ENCODE peak calls at places on chromosomes 1 and 21, in four cellular contexts. One of them, this sample, is unnamed. For H3K36me3, the result is how much of the 10 kb centered on the place peaks cover.

GRCh38 chr21:33286600-33287456 is 20.7 kb downstream of the IL10RB start:
- DNase-seq in endothelial cell of umbilical vein: peak
- DNase-seq in neuronal stem cell: no peak
- DNase-seq in K562: no peak
- DNase-seq in this sample: no peak

GRCh38 chr1:78469561-78469960 is 21.2 kb upstream of the PTGFR start:
- DNase-seq in endothelial cell of umbilical vein: no peak
- DNase-seq in neuronal stem cell: no peak
- DNase-seq in K562: no peak
- DNase-seq in this sample: no peak

GRCh38 chr1:85611390-85611789 is 30.8 kb downstream of the CCN1 start:
- DNase-seq in endothelial cell of umbilical vein: no peak
- DNase-seq in neuronal stem cell: no peak
- DNase-seq in K562: no peak
- DNase-seq in this sample: no peak

GRCh38 chr21:46347203-46347550 is 23.2 kb downstream of the PCNT start:
- DNase-seq in endothelial cell of umbilical vein: peak
- DNase-seq in neuronal stem cell: no peak
- DNase-seq in K562: no peak
- DNase-seq in this sample: no peak

GRCh38 chr1:207822602-207823451 is 71.0 kb downstream of the CD46 start:
- DNase-seq in endothelial cell of umbilical vein: peak
- DNase-seq in neuronal stem cell: no peak
- DNase-seq in K562: peak
- DNase-seq in this sample: no peak

GRCh38 chr1:155004352-155005075 is 1.9 kb downstream of the ZBTB7B start:
- DNase-seq in endothelial cell of umbilical vein: no peak
- DNase-seq in neuronal stem cell: no peak
- DNase-seq in K562: no peak
- DNase-seq in this sample: no peak

GRCh38 chr1:32246888-32247273 is at the start of gene FAM167B:
- DNase-seq in endothelial cell of umbilical vein: peak
- DNase-seq in neuronal stem cell: no peak
- DNase-seq in K562: no peak
- DNase-seq in this sample: no peak

GRCh38 chr1:32091176-32091575 is 16.7 kb upstream of the KPNA6 start:
- DNase-seq in endothelial cell of umbilical vein: no peak
- DNase-seq in neuronal stem cell: no peak
- DNase-seq in K562: no peak
- DNase-seq in this sample: no peak

GRCh38 chr1:107871259-107871658 is 93.7 kb downstream of the VAV3 start:
- DNase-seq in endothelial cell of umbilical vein: no peak
- DNase-seq in neuronal stem cell: no peak
- DNase-seq in K562: no peak
- DNase-seq in this sample: no peak

GRCh38 chr1:93344886-93345632 is 648 bp upstream of the DR1 start:
- DNase-seq in endothelial cell of umbilical vein: no peak
- DNase-seq in neuronal stem cell: no peak
- DNase-seq in K562: no peak
- DNase-seq in this sample: no peak

GRCh38 chr1:146049436-146049835 is 27.9 kb upstream of the HJV start:
- DNase-seq in endothelial cell of umbilical vein: no peak
- DNase-seq in neuronal stem cell: no peak
- DNase-seq in K562: no peak
- DNase-seq in this sample: no peak

GRCh38 chr1:226082587-226082917 is 20.0 kb downstream of the H3-3A start:
- DNase-seq in endothelial cell of umbilical vein: no peak
- DNase-seq in neuronal stem cell: no peak
- DNase-seq in K562: no peak
- DNase-seq in this sample: no peak

GRCh38 chr21:15853126-15853525 is 123.3 kb downstream of the USP25 start:
- DNase-seq in endothelial cell of umbilical vein: no peak
- DNase-seq in neuronal stem cell: no peak
- DNase-seq in K562: no peak
- DNase-seq in this sample: no peak

GRCh38 chr1:24003331-24003972 is 23.3 kb upstream of the SRSF10 start:
- DNase-seq in endothelial cell of umbilical vein: no peak
- DNase-seq in neuronal stem cell: no peak
- DNase-seq in K562: no peak
- DNase-seq in this sample: no peak

GRCh38 chr1:101330427-101331130 is 93.8 kb downstream of the S1PR1 start:
- DNase-seq in endothelial cell of umbilical vein: no peak
- DNase-seq in neuronal stem cell: no peak
- DNase-seq in K562: no peak
- DNase-seq in this sample: no peak

GRCh38 chr21:44710294-44710665 is 1.1 kb downstream of the TSPEAR start:
- DNase-seq in endothelial cell of umbilical vein: no peak
- DNase-seq in neuronal stem cell: no peak
- DNase-seq in K562: no peak
- DNase-seq in this sample: no peak

GRCh38 chr1:52676249-52676903 is 21.8 kb downstream of the COA7 start:
- DNase-seq in endothelial cell of umbilical vein: no peak
- DNase-seq in neuronal stem cell: no peak
- DNase-seq in K562: no peak
- DNase-seq in this sample: no peak

GRCh38 chr1:235423214-235423652 is 56.0 kb downstream of the TBCE start:
- DNase-seq in endothelial cell of umbilical vein: no peak
- DNase-seq in neuronal stem cell: no peak
- DNase-seq in K562: no peak
- DNase-seq in this sample: no peak

GRCh38 chr1:6258675-6259074 is 2.2 kb downstream of the GPR153 start:
- DNase-seq in endothelial cell of umbilical vein: no peak
- DNase-seq in neuronal stem cell: no peak
- DNase-seq in K562: no peak
- DNase-seq in this sample: no peak

GRCh38 chr21:28580585-28580984 is 412.1 kb downstream of the LTN1 start:
- DNase-seq in endothelial cell of umbilical vein: no peak
- DNase-seq in neuronal stem cell: no peak
- DNase-seq in K562: no peak
- DNase-seq in this sample: no peak

GRCh38 chr1:196115641-196116040 is 492.6 kb downstream of the KCNT2 start:
- DNase-seq in endothelial cell of umbilical vein: no peak
- DNase-seq in neuronal stem cell: no peak
- DNase-seq in K562: peak
- DNase-seq in this sample: no peak

GRCh38 chr1:161200992-161201827 is 957 bp upstream of the NDUFS2 start:
- DNase-seq in endothelial cell of umbilical vein: peak
- DNase-seq in neuronal stem cell: no peak
- DNase-seq in K562: no peak
- DNase-seq in this sample: no peak

GRCh38 chr1:156337888-156338179 is 258 bp downstream of the CCT3 start:
- DNase-seq in endothelial cell of umbilical vein: no peak
- DNase-seq in neuronal stem cell: no peak
- DNase-seq in K562: no peak
- DNase-seq in this sample: no peak

GRCh38 chr1:11339346-11340247 is 66.6 kb downstream of the UBIAD1 start:
- DNase-seq in endothelial cell of umbilical vein: no peak
- DNase-seq in neuronal stem cell: peak
- DNase-seq in K562: peak
- DNase-seq in this sample: no peak

GRCh38 chr1:23423415-23424170 is 955 bp downstream of the TCEA3 start:
- DNase-seq in endothelial cell of umbilical vein: no peak
- DNase-seq in neuronal stem cell: no peak
- DNase-seq in K562: no peak
- DNase-seq in this sample: no peak

GRCh38 chr1:89454845-89455521 is 69.6 kb upstream of the LRRC8B start:
- DNase-seq in endothelial cell of umbilical vein: peak
- DNase-seq in neuronal stem cell: peak
- DNase-seq in K562: peak
- DNase-seq in this sample: peak

GRCh38 chr1:27393641-27394281 is 1.3 kb downstream of the GPR3 start:
- DNase-seq in endothelial cell of umbilical vein: no peak
- DNase-seq in neuronal stem cell: no peak
- DNase-seq in K562: no peak
- DNase-seq in this sample: no peak

GRCh38 chr1:27394282-27394658 is 1.8 kb downstream of the GPR3 start:
- DNase-seq in endothelial cell of umbilical vein: no peak
- DNase-seq in neuronal stem cell: no peak
- DNase-seq in K562: no peak
- DNase-seq in this sample: no peak

GRCh38 chr1:27392096-27392777 is at the start of gene GPR3:
- DNase-seq in endothelial cell of umbilical vein: peak
- DNase-seq in neuronal stem cell: peak
- DNase-seq in K562: peak
- DNase-seq in this sample: no peak

GRCh38 chr1:27391511-27392095 is 819 bp upstream of the GPR3 start:
- DNase-seq in endothelial cell of umbilical vein: peak
- DNase-seq in neuronal stem cell: no peak
- DNase-seq in K562: peak
- DNase-seq in this sample: no peak

GRCh38 chr1:27392778-27393635 is 585 bp downstream of the GPR3 start:
- DNase-seq in endothelial cell of umbilical vein: no peak
- DNase-seq in neuronal stem cell: no peak
- DNase-seq in K562: peak
- DNase-seq in this sample: no peak
- H3K4me3 ChIP-seq in endothelial cell of umbilical vein: peak
- H3K4me3 ChIP-seq in neuronal stem cell: peak
- H3K4me3 ChIP-seq in K562: peak
- H3K4me3 ChIP-seq in this sample: peak

DNA sequence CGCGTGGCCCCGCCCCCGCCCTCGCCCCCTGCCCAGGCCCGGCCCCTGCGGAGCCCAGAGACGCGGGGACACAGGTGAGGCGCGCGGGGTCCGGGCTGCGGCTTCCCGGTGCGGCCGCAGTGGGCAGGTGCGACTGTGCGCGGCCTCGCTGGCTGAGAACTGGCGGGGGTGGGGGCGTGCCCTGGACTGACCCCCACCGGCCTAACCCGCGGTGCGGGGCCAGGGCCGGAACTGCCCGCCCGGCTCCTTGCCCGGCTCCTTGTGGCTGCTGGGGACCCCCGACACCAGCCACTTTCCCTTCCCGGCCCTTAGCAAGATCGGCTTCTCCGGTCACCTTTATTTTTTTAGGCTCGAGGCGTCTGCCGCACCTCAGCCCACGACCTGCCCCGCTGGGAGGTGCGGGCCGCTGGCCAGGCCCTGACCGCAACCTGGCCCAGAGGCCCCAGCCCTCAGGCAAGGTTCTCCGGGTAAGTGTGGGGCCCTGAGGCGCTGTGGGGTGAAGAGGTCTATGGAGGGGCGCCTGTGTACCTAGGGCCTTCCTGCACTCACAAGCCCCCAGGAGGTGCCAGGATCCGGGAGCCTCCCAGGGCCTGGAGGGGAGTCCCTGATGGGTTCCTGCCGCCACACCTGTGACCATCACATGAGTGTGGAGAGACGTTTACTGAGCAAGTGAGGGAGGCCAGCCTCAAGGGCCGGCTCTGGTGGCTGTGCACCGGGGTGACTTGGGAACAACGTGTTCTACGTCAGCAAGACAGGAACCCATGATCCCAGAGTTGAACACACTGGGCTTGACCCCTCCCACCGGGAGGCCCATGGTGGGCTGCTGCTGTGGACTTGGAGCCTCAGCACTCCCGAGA is at the start of gene SMIM1:
- DNase-seq in endothelial cell of umbilical vein: no peak
- DNase-seq in neuronal stem cell: no peak
- DNase-seq in K562: peak
- DNase-seq in this sample: no peak
- H3K9ac ChIP-seq in endothelial cell of umbilical vein: no peak
- H3K9ac ChIP-seq in neuronal stem cell: peak
- H3K9ac ChIP-seq in K562: peak
- H3K9ac ChIP-seq in this sample: peak

GRCh38 chr1:54273837-54274192 is 73.8 kb downstream of the MRPL37 start:
- DNase-seq in endothelial cell of umbilical vein: no peak
- DNase-seq in neuronal stem cell: no peak
- DNase-seq in K562: peak
- DNase-seq in this sample: no peak
- H3K36me3 ChIP-seq in endothelial cell of umbilical vein: under half
- H3K36me3 ChIP-seq in neuronal stem cell: half or more
- H3K36me3 ChIP-seq in K562: under half
- H3K36me3 ChIP-seq in this sample: under half

GRCh38 chr1:166489356-166489669 is 322.5 kb upstream of the FAM78B start:
- DNase-seq in endothelial cell of umbilical vein: no peak
- DNase-seq in neuronal stem cell: no peak
- DNase-seq in K562: no peak
- DNase-seq in this sample: no peak

GRCh38 chr1:166489670-166490436 is 323.1 kb upstream of the FAM78B start:
- DNase-seq in endothelial cell of umbilical vein: no peak
- DNase-seq in neuronal stem cell: no peak
- DNase-seq in K562: peak
- DNase-seq in this sample: no peak

GRCh38 chr1:166488327-166488726 is 321.5 kb upstream of the FAM78B start:
- DNase-seq in endothelial cell of umbilical vein: no peak
- DNase-seq in neuronal stem cell: no peak
- DNase-seq in K562: peak
- DNase-seq in this sample: no peak

GRCh38 chr1:166485620-166486019 is 318.8 kb upstream of the FAM78B start:
- DNase-seq in endothelial cell of umbilical vein: no peak
- DNase-seq in neuronal stem cell: no peak
- DNase-seq in K562: no peak
- DNase-seq in this sample: no peak

GRCh38 chr1:166490437-166490784 is 323.6 kb upstream of the FAM78B start:
- DNase-seq in endothelial cell of umbilical vein: no peak
- DNase-seq in neuronal stem cell: no peak
- DNase-seq in K562: peak
- DNase-seq in this sample: no peak
- H3K4me3 ChIP-seq in endothelial cell of umbilical vein: no peak
- H3K4me3 ChIP-seq in neuronal stem cell: no peak
- H3K4me3 ChIP-seq in K562: peak
- H3K4me3 ChIP-seq in this sample: no peak

GRCh38 chr1:167000546-167000945 is 11.5 kb downstream of the MAEL start:
- DNase-seq in endothelial cell of umbilical vein: no peak
- DNase-seq in neuronal stem cell: no peak
- DNase-seq in K562: no peak
- DNase-seq in this sample: no peak

GRCh38 chr1:167003711-167004110 is 14.6 kb downstream of the MAEL start:
- DNase-seq in endothelial cell of umbilical vein: no peak
- DNase-seq in neuronal stem cell: no peak
- DNase-seq in K562: no peak
- DNase-seq in this sample: no peak

GRCh38 chr1:167002354-167002753 is 13.3 kb downstream of the MAEL start:
- DNase-seq in endothelial cell of umbilical vein: no peak
- DNase-seq in neuronal stem cell: no peak
- DNase-seq in K562: no peak
- DNase-seq in this sample: no peak

GRCh38 chr1:166999500-166999899 is 10.4 kb downstream of the MAEL start:
- DNase-seq in endothelial cell of umbilical vein: no peak
- DNase-seq in neuronal stem cell: no peak
- DNase-seq in K562: no peak
- DNase-seq in this sample: no peak

DNA sequence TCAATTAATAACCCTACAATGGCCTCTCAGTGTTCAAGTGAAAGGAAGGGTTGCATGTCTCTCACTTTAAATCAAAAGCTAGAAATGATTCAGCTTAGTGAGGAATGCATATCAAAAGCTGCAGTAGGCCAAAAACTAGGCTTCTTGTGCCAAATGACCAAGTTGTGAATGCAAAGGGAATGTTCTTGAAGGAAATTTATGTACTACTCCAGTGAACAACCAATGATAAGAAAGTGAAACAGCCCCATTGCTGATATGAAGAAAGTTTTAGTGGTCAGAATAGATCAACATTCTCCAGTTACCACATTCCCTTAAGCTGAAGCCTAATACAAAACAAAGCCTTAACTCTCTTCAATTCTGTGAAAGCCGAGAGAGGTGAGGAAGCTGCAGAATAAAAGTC is 10.0 kb downstream of the MAEL start:
- DNase-seq in endothelial cell of umbilical vein: no peak
- DNase-seq in neuronal stem cell: no peak
- DNase-seq in K562: no peak
- DNase-seq in this sample: no peak
- H3K9ac ChIP-seq in endothelial cell of umbilical vein: no peak
- H3K9ac ChIP-seq in neuronal stem cell: no peak
- H3K9ac ChIP-seq in K562: no peak
- H3K9ac ChIP-seq in this sample: no peak